ENCODE peak calls at places on chromosomes 4 and X, in ten cellular contexts. One of them, this sample, is unnamed. For H3K4me1, the result is how much of the 10 kb centered on the place peaks cover.

GRCh38 chrX:39150210-39150609 is 349.0 kb downstream of the MID1IP1 start:
- DNase-seq in tibial artery: no peak
- DNase-seq in cardiac muscle cell: no peak
- DNase-seq in A549: no peak
- DNase-seq in mammary epithelial cell: no peak
- DNase-seq in right cardiac atrium: no peak
- DNase-seq in SK-N-SH: no peak
- DNase-seq in kidney: no peak
- DNase-seq in mesenchymal stem cell: no peak
- DNase-seq in neuronal stem cell: no peak
- DNase-seq in this sample: no peak

GRCh38 chr4:137755033-137755471 is 222.8 kb upstream of the PCDH18 start:
- DNase-seq in kidney: no peak
- DNase-seq in mesenchymal stem cell: peak
- DNase-seq in tibial artery: no peak
- DNase-seq in mammary epithelial cell: peak
- DNase-seq in neuronal stem cell: no peak
- DNase-seq in right cardiac atrium: no peak
- DNase-seq in cardiac muscle cell: no peak
- DNase-seq in A549: peak
- DNase-seq in SK-N-SH: no peak
- DNase-seq in this sample: no peak

GRCh38 chr4:31998807-31999206 is 1278.6 kb downstream of the PCDH7 start:
- DNase-seq in cardiac muscle cell: no peak
- DNase-seq in mesenchymal stem cell: no peak
- DNase-seq in tibial artery: no peak
- DNase-seq in neuronal stem cell: no peak
- DNase-seq in mammary epithelial cell: no peak
- DNase-seq in kidney: no peak
- DNase-seq in right cardiac atrium: no peak
- DNase-seq in SK-N-SH: no peak
- DNase-seq in A549: peak
- DNase-seq in this sample: no peak

GRCh38 chr4:124337874-124338273 is 374.7 kb downstream of the ANKRD50 start:
- DNase-seq in neuronal stem cell: no peak
- DNase-seq in right cardiac atrium: peak
- DNase-seq in kidney: no peak
- DNase-seq in mammary epithelial cell: no peak
- DNase-seq in mesenchymal stem cell: peak
- DNase-seq in tibial artery: no peak
- DNase-seq in A549: no peak
- DNase-seq in SK-N-SH: peak
- DNase-seq in cardiac muscle cell: peak
- DNase-seq in this sample: peak

GRCh38 chrX:114201622-114202021 is 382.3 kb upstream of the HTR2C start:
- DNase-seq in kidney: no peak
- DNase-seq in A549: no peak
- DNase-seq in right cardiac atrium: no peak
- DNase-seq in SK-N-SH: no peak
- DNase-seq in neuronal stem cell: no peak
- DNase-seq in mammary epithelial cell: no peak
- DNase-seq in cardiac muscle cell: no peak
- DNase-seq in tibial artery: no peak
- DNase-seq in mesenchymal stem cell: no peak
- DNase-seq in this sample: no peak

GRCh38 chr4:142112451-142112850 is 476.1 kb downstream of the IL15 start:
- DNase-seq in cardiac muscle cell: no peak
- DNase-seq in neuronal stem cell: no peak
- DNase-seq in SK-N-SH: no peak
- DNase-seq in kidney: no peak
- DNase-seq in tibial artery: no peak
- DNase-seq in mammary epithelial cell: no peak
- DNase-seq in A549: no peak
- DNase-seq in mesenchymal stem cell: no peak
- DNase-seq in right cardiac atrium: no peak
- DNase-seq in this sample: no peak

GRCh38 chrX:31796624-31797023 is 724.8 kb upstream of the FTHL17 start:
- DNase-seq in SK-N-SH: no peak
- DNase-seq in neuronal stem cell: no peak
- DNase-seq in mammary epithelial cell: no peak
- DNase-seq in kidney: no peak
- DNase-seq in tibial artery: no peak
- DNase-seq in A549: no peak
- DNase-seq in right cardiac atrium: no peak
- DNase-seq in mesenchymal stem cell: no peak
- DNase-seq in cardiac muscle cell: no peak
- DNase-seq in this sample: no peak

GRCh38 chr4:131207589-131207988 is 1941.5 kb upstream of the PCDH10 start:
- DNase-seq in mesenchymal stem cell: no peak
- DNase-seq in mammary epithelial cell: no peak
- DNase-seq in tibial artery: no peak
- DNase-seq in SK-N-SH: no peak
- DNase-seq in kidney: no peak
- DNase-seq in A549: no peak
- DNase-seq in cardiac muscle cell: no peak
- DNase-seq in neuronal stem cell: no peak
- DNase-seq in right cardiac atrium: no peak
- DNase-seq in this sample: no peak

GRCh38 chrX:85084770-85085393 is 81.2 kb downstream of the APOOL start:
- DNase-seq in neuronal stem cell: peak
- DNase-seq in mesenchymal stem cell: peak
- DNase-seq in SK-N-SH: peak
- DNase-seq in tibial artery: no peak
- DNase-seq in A549: peak
- DNase-seq in kidney: no peak
- DNase-seq in cardiac muscle cell: peak
- DNase-seq in right cardiac atrium: no peak
- DNase-seq in mammary epithelial cell: peak
- DNase-seq in this sample: peak

GRCh38 chrX:83997781-83998180 is 136.8 kb downstream of the CYLC1 start:
- DNase-seq in cardiac muscle cell: no peak
- DNase-seq in mesenchymal stem cell: no peak
- DNase-seq in kidney: no peak
- DNase-seq in right cardiac atrium: no peak
- DNase-seq in tibial artery: no peak
- DNase-seq in neuronal stem cell: no peak
- DNase-seq in A549: no peak
- DNase-seq in SK-N-SH: no peak
- DNase-seq in mammary epithelial cell: no peak
- DNase-seq in this sample: no peak

GRCh38 chr4:56909083-56909981 is 1.6 kb downstream of the REST start:
- DNase-seq in tibial artery: peak
- DNase-seq in cardiac muscle cell: peak
- DNase-seq in mammary epithelial cell: peak
- DNase-seq in neuronal stem cell: peak
- DNase-seq in mesenchymal stem cell: peak
- DNase-seq in kidney: peak
- DNase-seq in A549: peak
- DNase-seq in SK-N-SH: peak
- DNase-seq in right cardiac atrium: peak
- DNase-seq in this sample: peak

GRCh38 chrX:6021316-6022091 is 207.2 kb downstream of the NLGN4X start:
- DNase-seq in cardiac muscle cell: peak
- DNase-seq in A549: peak
- DNase-seq in kidney: no peak
- DNase-seq in neuronal stem cell: peak
- DNase-seq in tibial artery: no peak
- DNase-seq in mammary epithelial cell: peak
- DNase-seq in right cardiac atrium: no peak
- DNase-seq in SK-N-SH: peak
- DNase-seq in mesenchymal stem cell: peak
- DNase-seq in this sample: peak

GRCh38 chr4:155571184-155571944 is 95.3 kb upstream of the GUCY1A1 start:
- DNase-seq in mesenchymal stem cell: no peak
- DNase-seq in mammary epithelial cell: no peak
- DNase-seq in neuronal stem cell: no peak
- DNase-seq in tibial artery: no peak
- DNase-seq in right cardiac atrium: no peak
- DNase-seq in cardiac muscle cell: peak
- DNase-seq in SK-N-SH: peak
- DNase-seq in kidney: no peak
- DNase-seq in A549: no peak
- DNase-seq in this sample: no peak

GRCh38 chr4:93710101-93710846 is 118.3 kb upstream of the ATOH1 start:
- DNase-seq in A549: peak
- DNase-seq in kidney: no peak
- DNase-seq in mesenchymal stem cell: no peak
- DNase-seq in SK-N-SH: peak
- DNase-seq in tibial artery: no peak
- DNase-seq in neuronal stem cell: peak
- DNase-seq in right cardiac atrium: no peak
- DNase-seq in mammary epithelial cell: peak
- DNase-seq in cardiac muscle cell: peak
- DNase-seq in this sample: peak

GRCh38 chrX:77899081-77899828 is at the start of gene COX7B:
- DNase-seq in mesenchymal stem cell: peak
- DNase-seq in mammary epithelial cell: peak
- DNase-seq in kidney: no peak
- DNase-seq in neuronal stem cell: peak
- DNase-seq in A549: peak
- DNase-seq in cardiac muscle cell: peak
- DNase-seq in tibial artery: peak
- DNase-seq in SK-N-SH: peak
- DNase-seq in right cardiac atrium: peak
- DNase-seq in this sample: peak

GRCh38 chr4:52841707-52842456 is 20.2 kb upstream of the RASL11B start:
- DNase-seq in neuronal stem cell: no peak
- DNase-seq in cardiac muscle cell: no peak
- DNase-seq in tibial artery: no peak
- DNase-seq in kidney: no peak
- DNase-seq in mesenchymal stem cell: peak
- DNase-seq in right cardiac atrium: no peak
- DNase-seq in SK-N-SH: peak
- DNase-seq in A549: no peak
- DNase-seq in mammary epithelial cell: peak
- DNase-seq in this sample: no peak

GRCh38 chr4:103099691-103100392 is at the start of gene BDH2:
- DNase-seq in cardiac muscle cell: peak
- DNase-seq in neuronal stem cell: peak
- DNase-seq in mesenchymal stem cell: peak
- DNase-seq in mammary epithelial cell: peak
- DNase-seq in tibial artery: peak
- DNase-seq in kidney: no peak
- DNase-seq in SK-N-SH: peak
- DNase-seq in A549: peak
- DNase-seq in right cardiac atrium: peak
- DNase-seq in this sample: peak

DNA sequence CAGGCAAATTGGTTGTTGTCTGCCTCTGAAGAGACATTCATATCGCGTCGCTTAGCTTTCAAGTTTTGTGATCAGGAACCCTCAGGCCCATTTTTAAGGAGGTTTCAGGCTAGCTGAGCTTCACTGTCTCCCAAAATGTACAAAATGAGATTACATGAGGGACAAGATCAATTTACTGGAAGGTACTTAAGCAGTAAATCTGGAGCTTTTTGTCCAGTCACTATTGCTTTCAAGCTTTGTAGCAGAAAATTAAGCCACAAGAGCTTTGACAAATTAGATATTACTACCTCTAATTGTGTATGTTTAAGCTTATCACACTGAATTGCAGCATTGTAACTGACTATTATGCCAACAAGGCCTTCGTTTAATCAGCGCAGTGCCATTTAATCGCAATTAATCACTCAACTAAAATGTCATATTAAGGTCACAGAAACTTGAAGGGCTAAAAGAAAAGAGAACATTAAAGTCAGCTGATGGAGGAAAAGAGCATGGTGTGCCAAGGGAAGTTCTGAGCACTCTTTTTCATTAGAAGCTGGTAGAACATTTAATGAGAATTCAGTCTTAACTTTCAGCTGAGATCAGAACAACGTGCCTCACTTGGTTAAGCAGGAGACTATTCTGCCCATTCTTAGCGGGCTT is 353.0 kb downstream of the FBXO8 start:
- DNase-seq in A549: no peak
- DNase-seq in SK-N-SH: peak
- DNase-seq in cardiac muscle cell: no peak
- DNase-seq in mesenchymal stem cell: no peak
- DNase-seq in neuronal stem cell: no peak
- DNase-seq in mammary epithelial cell: no peak
- DNase-seq in tibial artery: no peak
- DNase-seq in kidney: no peak
- DNase-seq in right cardiac atrium: no peak
- DNase-seq in this sample: no peak
- H3K27ac ChIP-seq in A549: no peak
- H3K27ac ChIP-seq in SK-N-SH: peak
- H3K27ac ChIP-seq in cardiac muscle cell: no peak
- H3K27ac ChIP-seq in mesenchymal stem cell: no peak
- H3K27ac ChIP-seq in neuronal stem cell: no peak
- H3K27ac ChIP-seq in mammary epithelial cell: no peak
- H3K27ac ChIP-seq in tibial artery: no peak
- H3K27ac ChIP-seq in kidney: no peak
- H3K27ac ChIP-seq in right cardiac atrium: no peak
- H3K27ac ChIP-seq in this sample: no peak

GRCh38 chr4:184833046-184833838 is 7.5 kb upstream of the ACSL1 start:
- DNase-seq in neuronal stem cell: no peak
- DNase-seq in tibial artery: no peak
- DNase-seq in A549: no peak
- DNase-seq in SK-N-SH: no peak
- DNase-seq in cardiac muscle cell: no peak
- DNase-seq in mesenchymal stem cell: no peak
- DNase-seq in kidney: no peak
- DNase-seq in mammary epithelial cell: no peak
- DNase-seq in right cardiac atrium: no peak
- DNase-seq in this sample: no peak
- H3K4me1 ChIP-seq in neuronal stem cell: under half
- H3K4me1 ChIP-seq in tibial artery: under half
- H3K4me1 ChIP-seq in A549: under half
- H3K4me1 ChIP-seq in SK-N-SH: under half
- H3K4me1 ChIP-seq in cardiac muscle cell: under half
- H3K4me1 ChIP-seq in mesenchymal stem cell: under half
- H3K4me1 ChIP-seq in kidney: under half
- H3K4me1 ChIP-seq in mammary epithelial cell: under half
- H3K4me1 ChIP-seq in right cardiac atrium: under half
- H3K4me1 ChIP-seq in this sample: under half

DNA sequence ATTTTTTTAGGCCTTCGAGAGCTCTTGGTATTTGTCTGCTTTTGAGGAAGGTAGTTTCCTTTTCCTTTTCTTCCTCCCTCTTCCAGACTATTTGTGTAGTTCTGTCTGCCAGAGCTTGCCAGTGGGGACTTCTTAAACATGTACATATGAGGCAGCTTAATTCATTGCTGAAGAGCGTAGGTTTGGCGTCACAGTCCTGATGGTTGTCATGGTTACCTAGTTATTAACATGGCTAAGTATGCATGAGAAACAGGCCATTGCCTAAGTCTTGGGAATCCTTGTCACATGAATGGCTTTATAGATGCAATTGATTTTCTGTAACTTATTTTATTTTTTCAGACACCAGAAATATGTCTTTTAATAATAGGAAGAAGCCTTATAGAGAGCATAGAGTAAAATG is 48.5 kb upstream of the ARMCX2 start:
- DNase-seq in SK-N-SH: no peak
- DNase-seq in A549: no peak
- DNase-seq in tibial artery: no peak
- DNase-seq in cardiac muscle cell: no peak
- DNase-seq in kidney: no peak
- DNase-seq in mesenchymal stem cell: no peak
- DNase-seq in right cardiac atrium: no peak
- DNase-seq in mammary epithelial cell: no peak
- DNase-seq in neuronal stem cell: no peak
- DNase-seq in this sample: no peak
- H3K4me3 ChIP-seq in SK-N-SH: no peak
- H3K4me3 ChIP-seq in A549: no peak
- H3K4me3 ChIP-seq in tibial artery: no peak
- H3K4me3 ChIP-seq in cardiac muscle cell: no peak
- H3K4me3 ChIP-seq in kidney: no peak
- H3K4me3 ChIP-seq in mesenchymal stem cell: no peak
- H3K4me3 ChIP-seq in right cardiac atrium: no peak
- H3K4me3 ChIP-seq in mammary epithelial cell: no peak
- H3K4me3 ChIP-seq in neuronal stem cell: no peak
- H3K4me3 ChIP-seq in this sample: no peak

GRCh38 chrX:138890491-138890890 is 179.0 kb upstream of the FGF13 start:
- DNase-seq in tibial artery: no peak
- DNase-seq in A549: no peak
- DNase-seq in SK-N-SH: no peak
- DNase-seq in mesenchymal stem cell: no peak
- DNase-seq in cardiac muscle cell: no peak
- DNase-seq in right cardiac atrium: no peak
- DNase-seq in mammary epithelial cell: no peak
- DNase-seq in neuronal stem cell: no peak
- DNase-seq in kidney: no peak
- DNase-seq in this sample: no peak
- H3K27ac ChIP-seq in tibial artery: no peak
- H3K27ac ChIP-seq in A549: no peak
- H3K27ac ChIP-seq in SK-N-SH: no peak
- H3K27ac ChIP-seq in mesenchymal stem cell: no peak
- H3K27ac ChIP-seq in cardiac muscle cell: no peak
- H3K27ac ChIP-seq in right cardiac atrium: no peak
- H3K27ac ChIP-seq in mammary epithelial cell: no peak
- H3K27ac ChIP-seq in neuronal stem cell: no peak
- H3K27ac ChIP-seq in kidney: no peak
- H3K27ac ChIP-seq in this sample: no peak

This sample was measured in testis.